ENCODE peak calls at places on chromosome 18, in five cellular contexts. U is HFFc6, Q is GM13976, P is HTR-8/SVneo, J is sciatic nerve. B is an unnamed sample.

GRCh38 chr18:13137939-13138821 is 80.4 kb upstream of the LDLRAD4 start:
- DNase-seq in J (no peak), U (no peak), P (no peak), Q (peak), B (no peak)

GRCh38 chr18:73479472-73479871 is 611.7 kb upstream of the NETO1 start:
- DNase-seq in P (no peak), U (peak), Q (no peak), J (no peak), B (no peak)

GRCh38 chr18:47689386-47689785 is 241.1 kb downstream of the SMAD2 start:
- DNase-seq in P (no peak), Q (no peak), U (no peak), J (no peak), B (no peak)

GRCh38 chr18:79614211-79615028 is 65.2 kb upstream of the CTDP1 start:
- DNase-seq in P (no peak), Q (no peak), J (peak), U (no peak), B (peak)

GRCh38 chr18:69947361-69948106 is at the start of gene CD226:
- DNase-seq in U (no peak), P (no peak), Q (no peak), J (no peak), B (no peak)

GRCh38 chr18:46336278-46337205 is 232.4 kb downstream of the HAUS1 start:
- DNase-seq in U (no peak), Q (no peak), J (no peak), P (no peak), B (no peak)

GRCh38 chr18:41128545-41128944 is 826.5 kb upstream of the PIK3C3 start:
- DNase-seq in J (no peak), P (no peak), U (peak), Q (no peak), B (no peak)

GRCh38 chr18:48848641-48849143 is 102.1 kb downstream of the SMAD7 start:
- DNase-seq in P (no peak), Q (no peak), U (no peak), J (no peak), B (no peak)

GRCh38 chr18:8496186-8496585 is 113.1 kb upstream of the RAB12 start:
- DNase-seq in U (no peak), P (no peak), Q (no peak), J (no peak), B (no peak)

GRCh38 chr18:54822872-54823845 is 5.1 kb upstream of the RAB27B start:
- DNase-seq in J (no peak), P (peak), Q (no peak), U (peak), B (no peak)

GRCh38 chr18:62717059-62717849 is 1.9 kb downstream of the PHLPP1 start:
- DNase-seq in U (peak), J (no peak), P (no peak), Q (peak), B (peak)

GRCh38 chr18:13566941-13567762 is 159.2 kb downstream of the FAM210A start:
- DNase-seq in U (no peak), P (no peak), Q (peak), J (peak), B (peak)

B was measured in coronary artery.